ENCODE peak calls at places on chromosomes 6 and 20, in five cellular contexts. B is HT-29, I is dorsolateral prefrontal cortex, H is prostate gland, X is upper lobe of left lung. P is an unnamed sample.

GRCh38 chr20:341682-342081 is 5.2 kb upstream of the NRSN2 start:
- DNase-seq in B (peak; percentile 69), I (no peak), H (no peak), X (no peak), P (no peak)

GRCh38 chr6:2235782-2236495 is 9.5 kb downstream of the GMDS start:
- DNase-seq in B (no peak), I (no peak), H (peak; percentile 11), X (no peak), P (no peak)

GRCh38 chr6:42045538-42046460 is 4.5 kb upstream of the TAF8 start:
- DNase-seq in B (peak; percentile 76), I (peak; percentile 78), H (peak; percentile 97), X (peak; percentile 98), P (no peak)

GRCh38 chr6:119207973-119208725 is 129.7 kb upstream of the FAM184A start:
- DNase-seq in B (peak; percentile 14), I (no peak), H (peak; percentile 63), X (no peak), P (no peak)

GRCh38 chr20:9966966-9967365 is 67.8 kb upstream of the ANKEF1 start:
- DNase-seq in B (peak; percentile 19), I (no peak), H (no peak), X (no peak), P (no peak)

GRCh38 chr6:56282391-56282790 is 35.0 kb upstream of the COL21A1 start:
- DNase-seq in B (no peak), I (no peak), H (no peak), X (no peak), P (no peak)

GRCh38 chr20:43318749-43319148 is 129.0 kb upstream of the PTPRT start:
- DNase-seq in B (no peak), I (no peak), H (no peak), X (no peak), P (no peak)

GRCh38 chr6:78436335-78436734 is 431.0 kb upstream of the IRAK1BP1 start:
- DNase-seq in B (peak; percentile 47), I (no peak), H (no peak), X (no peak), P (no peak)

GRCh38 chr20:49578436-49578835 is 10.5 kb upstream of the PTGIS start:
- DNase-seq in B (no peak), I (no peak), H (no peak), X (no peak), P (no peak)

GRCh38 chr20:24693466-24694156 is 224.2 kb downstream of the SYNDIG1 start:
- DNase-seq in B (no peak), I (peak; percentile 23), H (no peak), X (peak; percentile 6), P (no peak)

GRCh38 chr20:59820204-59821041 is 113.0 kb downstream of the SYCP2 start:
- DNase-seq in B (peak; percentile 31), I (peak; percentile 68), H (no peak), X (peak; percentile 29), P (no peak)

P was measured in GM12891.